ENCODE peak calls at places on chromosomes 5 and 9, in six cellular contexts. O is prostate gland, H is tibial nerve, P is transverse colon, G is stomach, X is suprapubic skin. Y is an unnamed sample.

GRCh38 chr5:53303105-53303504 is 177.3 kb upstream of the FST start:
- DNase-seq in P (no peak), X (no peak), H (no peak), O (no peak), G (no peak), Y (no peak)

GRCh38 chr5:171494452-171495121 is 75.1 kb downstream of the FGF18 start:
- DNase-seq in P (no peak), H (peak; percentile 43), G (no peak), X (peak; percentile 79), O (no peak), Y (peak; percentile 60)

GRCh38 chr9:133167769-133168168 is 4.1 kb upstream of the GBGT1 start:
- DNase-seq in P (no peak), G (no peak), O (no peak), H (no peak), X (no peak), Y (no peak)

GRCh38 chr5:62778327-62779009 is 199.8 kb downstream of the LRRC70 start:
- DNase-seq in P (no peak), O (no peak), H (no peak), G (no peak), X (no peak), Y (no peak)

GRCh38 chr5:138922494-138922893 is 47.4 kb upstream of the LRRTM2 start:
- DNase-seq in H (no peak), G (no peak), P (no peak), O (no peak), X (no peak), Y (no peak)

GRCh38 chr9:95083086-95083768 is 234.3 kb downstream of the FANCC start:
- DNase-seq in X (peak; percentile 38), G (no peak), P (no peak), O (no peak), H (no peak), Y (no peak)

GRCh38 chr9:129220771-129221170 is 42.7 kb upstream of the IER5L start:
- DNase-seq in O (no peak), X (no peak), P (no peak), H (no peak), G (no peak), Y (no peak)

GRCh38 chr5:14922456-14922855 is 50.9 kb upstream of the ANKH start:
- DNase-seq in O (no peak), H (no peak), P (no peak), X (no peak), G (no peak), Y (no peak)

DNA sequence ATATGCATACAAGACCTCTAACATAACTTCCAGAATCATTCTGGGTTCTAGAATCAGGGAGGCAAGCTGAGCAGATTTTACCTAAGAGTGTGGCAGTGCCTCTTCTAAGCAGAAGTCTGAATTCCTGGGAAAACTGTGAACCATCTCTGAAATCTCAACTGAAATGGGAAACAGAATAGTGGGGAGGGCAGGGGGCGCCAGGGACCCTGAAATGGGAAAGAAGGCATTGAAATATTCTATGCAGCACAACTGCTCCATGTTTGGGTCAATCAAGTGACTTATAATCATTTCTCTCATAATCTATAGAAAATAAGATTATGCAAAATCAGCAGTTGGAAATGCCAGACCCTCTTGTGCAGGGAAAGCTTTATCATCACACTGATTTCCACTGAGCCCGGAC is 156.1 kb downstream of the EBF1 start:
- DNase-seq in O (no peak), P (no peak), G (no peak), X (no peak), H (no peak), Y (no peak)
- TF ChIP-seq CTCF in O (no peak), P (no peak), G (no peak), X (no peak), H (no peak), Y (no peak)

GRCh38 chr5:176388003-176388340 is 426 bp downstream of the NOP16 start:
- DNase-seq in P (no peak), G (no peak), X (no peak), H (no peak), O (no peak), Y (no peak)

GRCh38 chr5:176391479-176391878 is 2.9 kb downstream of the HIGD2A start:
- DNase-seq in P (no peak), H (no peak), G (no peak), X (no peak), O (no peak), Y (no peak)

GRCh38 chr5:176388341-176389113 is at the start of the genes HIGD2A and NOP16:
- DNase-seq in O (peak; percentile 98), H (peak; percentile 99), P (peak; percentile 100), G (peak; percentile 99), X (peak; percentile 100), Y (peak; percentile 100)

GRCh38 chr5:176387384-176387925 is 943 bp downstream of the NOP16 start:
- DNase-seq in H (no peak), O (no peak), G (no peak), X (no peak), P (no peak), Y (no peak)

GRCh38 chr5:176389114-176389768 is 690 bp downstream of the HIGD2A start:
- DNase-seq in H (no peak), X (no peak), O (no peak), P (no peak), G (no peak), Y (no peak)
- TF ChIP-seq POLR2A in H (peak; percentile 66), X (peak; percentile 29), O (peak; percentile 83), P (peak; percentile 96), G (no peak), Y (no peak)

GRCh38 chr9:5767968-5768932 is 64.7 kb downstream of the ERMP1 start:
- DNase-seq in P (no peak), G (no peak), H (no peak), X (no peak), O (no peak), Y (no peak)

GRCh38 chr9:5778799-5779198 is 54.1 kb downstream of the ERMP1 start:
- DNase-seq in H (no peak), G (no peak), X (no peak), P (no peak), O (no peak), Y (no peak)

GRCh38 chr9:5773324-5773999 is 59.5 kb downstream of the ERMP1 start:
- DNase-seq in O (no peak), G (no peak), H (no peak), X (no peak), P (no peak), Y (no peak)
- TF ChIP-seq CTCF in O (no peak), G (no peak), H (no peak), X (no peak), P (no peak), Y (no peak)

DNA sequence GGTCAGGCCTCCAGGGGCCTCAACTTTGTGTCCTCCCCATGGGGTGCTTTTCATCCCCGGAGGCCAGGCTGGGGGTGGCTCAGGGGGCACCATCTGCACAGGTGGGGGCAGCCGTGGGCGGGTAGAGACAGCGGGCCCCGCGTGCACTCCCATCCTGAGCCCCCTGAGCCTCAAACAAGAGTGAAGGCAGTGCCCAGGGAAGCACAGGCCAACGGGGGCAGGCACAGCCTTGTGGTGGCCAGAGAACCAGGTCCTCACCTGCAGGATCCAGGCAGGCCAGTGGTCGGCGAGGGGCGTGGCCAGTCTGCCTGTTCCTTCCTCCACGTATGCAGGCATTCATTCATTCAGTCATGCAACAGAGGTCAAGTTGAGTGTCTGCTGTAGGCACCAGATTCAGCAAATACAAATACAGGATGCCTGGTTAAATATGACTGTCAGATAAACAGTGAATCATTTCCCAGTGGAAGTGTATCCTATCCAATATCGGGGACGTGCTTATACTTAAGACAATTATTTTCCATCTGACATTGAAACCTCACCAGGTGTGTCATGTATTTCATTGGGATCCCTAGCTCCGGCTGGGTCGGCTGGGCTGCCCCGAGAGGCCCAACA is 22.3 kb downstream of the KCNT1 start:
- DNase-seq in X (no peak), O (no peak), P (no peak), G (no peak), H (no peak), Y (no peak)
- TF ChIP-seq POLR2A in X (no peak), O (no peak), P (no peak), G (no peak), H (no peak), Y (no peak)

GRCh38 chr5:38675443-38675842 is 119.0 kb upstream of the LIFR start:
- DNase-seq in O (no peak), G (no peak), P (no peak), H (no peak), X (no peak), Y (no peak)

GRCh38 chr5:38680094-38680765 is 123.8 kb upstream of the LIFR start:
- DNase-seq in O (no peak), X (no peak), H (no peak), G (no peak), P (no peak), Y (no peak)

GRCh38 chr5:38681024-38681805 is 124.8 kb upstream of the LIFR start:
- DNase-seq in O (no peak), X (no peak), H (no peak), G (no peak), P (no peak), Y (no peak)

GRCh38 chr5:38677611-38678010 is 121.2 kb upstream of the LIFR start:
- DNase-seq in X (no peak), G (no peak), O (no peak), H (no peak), P (no peak), Y (no peak)

DNA sequence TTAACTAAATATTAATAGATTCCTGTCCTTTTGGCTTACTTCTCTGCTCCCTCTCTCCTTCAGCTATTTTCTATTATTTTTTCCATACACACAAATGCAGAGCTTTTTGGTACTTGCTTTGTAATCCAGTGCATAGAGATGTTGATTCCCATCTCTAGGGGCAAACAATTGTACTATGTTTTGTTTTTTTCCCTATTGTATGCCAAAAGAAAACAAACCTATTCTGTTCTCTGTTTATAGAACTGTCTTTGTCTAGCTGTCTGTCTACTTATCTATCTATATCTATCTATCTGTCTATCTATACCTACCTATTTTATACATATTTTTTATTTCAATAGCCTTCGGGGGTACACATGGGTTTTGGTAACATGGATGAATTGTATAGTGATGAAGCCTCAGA is 121.6 kb upstream of the LIFR start:
- DNase-seq in P (no peak), O (no peak), G (no peak), H (no peak), X (no peak), Y (no peak)
- TF ChIP-seq CTCF in P (no peak), O (no peak), G (no peak), H (no peak), X (no peak), Y (no peak)

GRCh38 chr5:113984928-113985327 is 376.9 kb upstream of the KCNN2 start:
- DNase-seq in G (no peak), P (no peak), O (no peak), X (no peak), H (no peak), Y (no peak)
- TF ChIP-seq POLR2A in G (no peak), P (no peak), O (no peak), X (no peak), H (no peak), Y (no peak)

DNA sequence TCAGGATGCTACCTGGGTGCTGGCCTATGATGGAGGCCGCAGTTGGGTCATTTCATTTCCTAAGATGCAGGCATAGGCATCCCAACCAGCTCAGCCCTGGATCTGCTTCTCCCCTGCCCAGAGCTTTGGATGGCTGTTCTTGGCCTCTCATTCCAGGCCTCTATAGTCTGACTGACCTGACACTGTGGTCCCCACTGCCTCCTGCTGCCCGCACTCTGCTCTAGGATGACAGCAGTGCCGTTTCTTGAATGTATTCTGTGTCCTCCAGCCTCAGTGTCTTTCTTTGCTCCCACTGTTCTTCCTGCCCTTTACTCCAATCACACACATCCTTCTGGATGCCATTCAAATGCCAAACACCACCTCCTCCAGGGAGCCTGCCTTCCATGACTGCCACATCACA is 235.7 kb downstream of the HSPA4 start:
- DNase-seq in O (no peak), X (no peak), G (peak; percentile 55), H (no peak), P (peak; percentile 61), Y (no peak)
- TF ChIP-seq CTCF in O (peak; percentile 17), X (no peak), G (no peak), H (peak; percentile 28), P (peak; percentile 36), Y (no peak)